ENCODE peak calls at places on chromosome 21, in six cellular contexts. C is HCT116, K is HepG2, X is SK-N-SH, J is K562, A is GM12878. S is an unnamed sample.

GRCh38 chr21:14725219-14725618 is 179.1 kb upstream of the SAMSN1 start:
- DNase-seq in C (no peak), K (no peak), X (no peak), J (no peak), A (no peak), S (no peak)

GRCh38 chr21:35475768-35476167 is 426.7 kb upstream of the RUNX1 start:
- DNase-seq in C (no peak), K (no peak), X (no peak), J (peak; percentile 62), A (no peak), S (no peak)

GRCh38 chr21:35349378-35350080 is 300.4 kb upstream of the RUNX1 start:
- DNase-seq in C (no peak), K (no peak), X (no peak), J (no peak), A (no peak), S (no peak)

GRCh38 chr21:38211321-38211720 is 45.5 kb upstream of the KCNJ15 start:
- DNase-seq in C (no peak), K (no peak), X (no peak), J (no peak), A (no peak), S (no peak)

GRCh38 chr21:38796426-38796825 is 9.3 kb upstream of the ETS2 start:
- DNase-seq in C (no peak), K (no peak), X (no peak), J (peak; percentile 62), A (no peak), S (no peak)

GRCh38 chr21:38503588-38503987 is 5.3 kb upstream of the ERG start:
- DNase-seq in C (no peak), K (no peak), X (peak; percentile 39), J (no peak), A (no peak), S (no peak)

GRCh38 chr21:45876381-45877159 is 105.0 kb upstream of the COL6A1 start:
- DNase-seq in C (no peak), K (no peak), X (peak; percentile 90), J (no peak), A (no peak), S (no peak)

GRCh38 chr21:45357436-45358260 is 47.3 kb upstream of the COL18A1 start:
- DNase-seq in C (no peak), K (no peak), X (no peak), J (no peak), A (no peak), S (no peak)

GRCh38 chr21:38897532-38898421 is 92.0 kb downstream of the ETS2 start:
- DNase-seq in C (no peak), K (no peak), X (no peak), J (no peak), A (no peak), S (no peak)

GRCh38 chr21:20729376-20729775 is 268.8 kb upstream of the NCAM2 start:
- DNase-seq in C (no peak), K (no peak), X (no peak), J (no peak), A (no peak), S (no peak)

GRCh38 chr21:16211339-16212303 is 481.8 kb downstream of the USP25 start:
- DNase-seq in C (no peak), K (no peak), X (no peak), J (no peak), A (no peak), S (no peak)

GRCh38 chr21:46643379-46644177 is 8.1 kb downstream of the PRMT2 start:
- DNase-seq in C (no peak), K (no peak), X (no peak), J (no peak), A (no peak), S (no peak)

GRCh38 chr21:37564341-37564923 is 197.9 kb downstream of the DYRK1A start:
- DNase-seq in C (peak; percentile 98), K (peak; percentile 60), X (peak; percentile 66), J (peak; percentile 93), A (peak; percentile 58), S (peak; percentile 68)

GRCh38 chr21:45639206-45640000 is 4.1 kb upstream of the PCBP3 start:
- DNase-seq in C (no peak), K (no peak), X (peak; percentile 78), J (no peak), A (no peak), S (no peak)

GRCh38 chr21:20882462-20883415 is 115.5 kb upstream of the NCAM2 start:
- DNase-seq in C (peak; percentile 8), K (no peak), X (peak; percentile 16), J (peak; percentile 56), A (no peak), S (no peak)

GRCh38 chr21:28922368-28922767 is 70.3 kb downstream of the LTN1 start:
- DNase-seq in C (no peak), K (no peak), X (no peak), J (no peak), A (no peak), S (no peak)

GRCh38 chr21:38628426-38628825 is 130.1 kb upstream of the ERG start:
- DNase-seq in C (no peak), K (peak; percentile 2), X (no peak), J (no peak), A (no peak), S (no peak)

GRCh38 chr21:15063081-15063820 is 1.5 kb downstream of the NRIP1 start:
- DNase-seq in C (no peak), K (peak; percentile 29), X (no peak), J (peak; percentile 46), A (no peak), S (no peak)

GRCh38 chr21:40404319-40404906 is 442.5 kb downstream of the DSCAM start:
- DNase-seq in C (no peak), K (no peak), X (no peak), J (no peak), A (no peak), S (no peak)

GRCh38 chr21:37074195-37074510 is 1.1 kb downstream of the TTC3 start:
- DNase-seq in C (no peak), K (no peak), X (peak; percentile 45), J (peak; percentile 63), A (no peak), S (peak; percentile 4)

GRCh38 chr21:26783801-26784200 is 61.4 kb downstream of the ADAMTS1 start:
- DNase-seq in C (no peak), K (no peak), X (no peak), J (no peak), A (no peak), S (no peak)

GRCh38 chr21:26790289-26790688 is 54.9 kb downstream of the ADAMTS1 start:
- DNase-seq in C (no peak), K (no peak), X (no peak), J (no peak), A (no peak), S (no peak)

GRCh38 chr21:26784974-26785373 is 60.2 kb downstream of the ADAMTS1 start:
- DNase-seq in C (no peak), K (no peak), X (no peak), J (no peak), A (no peak), S (no peak)

GRCh38 chr21:26788783-26789182 is 56.4 kb downstream of the ADAMTS1 start:
- DNase-seq in C (no peak), K (no peak), X (no peak), J (no peak), A (no peak), S (no peak)
- TF ChIP-seq MAX in C (no peak), K (no peak), X (no peak), J (no peak), A (no peak), S (no peak)

GRCh38 chr21:31548688-31549087 is 110.8 kb upstream of the SOD1 start:
- DNase-seq in C (no peak), K (no peak), X (no peak), J (no peak), A (no peak), S (no peak)

GRCh38 chr21:31550070-31550469 is 109.4 kb upstream of the SOD1 start:
- DNase-seq in C (no peak), K (no peak), X (no peak), J (no peak), A (no peak), S (no peak)

GRCh38 chr21:31545036-31545435 is 114.5 kb upstream of the SOD1 start:
- DNase-seq in C (no peak), K (no peak), X (no peak), J (no peak), A (no peak), S (no peak)

GRCh38 chr21:31543191-31543590 is 116.3 kb upstream of the SOD1 start:
- DNase-seq in C (no peak), K (no peak), X (no peak), J (no peak), A (no peak), S (no peak)

DNA sequence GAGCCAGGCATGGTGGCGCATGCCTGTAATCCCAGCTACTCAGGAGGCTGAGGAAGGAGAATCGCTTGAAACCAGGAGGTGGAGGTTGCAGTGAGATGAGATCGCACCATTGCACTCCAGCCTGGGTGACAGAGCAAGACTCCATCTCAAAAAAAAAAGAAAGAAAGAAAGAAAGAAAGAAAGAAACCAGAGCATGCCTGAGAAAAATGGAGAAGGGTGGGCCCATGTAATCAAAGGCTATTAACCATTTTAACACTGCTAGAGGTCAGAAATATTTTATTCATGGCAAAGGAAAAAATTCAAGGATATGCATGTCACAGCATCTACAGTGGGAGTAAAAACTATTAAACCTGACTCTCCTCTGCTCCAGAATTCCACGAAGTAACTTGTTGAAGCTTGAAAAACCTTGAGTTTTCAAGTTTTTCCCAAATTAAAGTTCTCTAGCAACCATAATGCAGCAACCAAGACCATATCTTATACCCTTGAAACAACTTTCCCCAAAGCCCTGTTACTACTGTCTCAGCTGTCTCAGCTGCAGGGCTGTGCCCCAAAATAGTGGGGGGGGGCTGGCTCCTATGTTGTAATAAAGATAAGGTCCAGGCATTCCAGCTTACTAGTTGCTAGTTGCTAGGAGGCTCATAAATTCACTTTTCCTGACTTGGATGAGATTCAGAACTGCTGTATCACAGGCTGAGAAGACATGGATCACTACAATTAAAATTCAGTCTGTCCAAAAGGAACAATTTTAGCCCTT is 112.9 kb upstream of the SOD1 start:
- DNase-seq in C (no peak), K (no peak), X (no peak), J (no peak), A (no peak), S (no peak)
- TF ChIP-seq REST in C (no peak), K (no peak), X (no peak), J (no peak), A (no peak), S (no peak)

GRCh38 chr21:33977721-33978369 is 62.2 kb upstream of the ATP5PO start:
- DNase-seq in C (no peak), K (no peak), X (no peak), J (no peak), A (no peak), S (no peak)

GRCh38 chr21:33976082-33976979 is 60.7 kb upstream of the ATP5PO start:
- DNase-seq in C (no peak), K (peak; percentile 65), X (no peak), J (peak; percentile 87), A (peak; percentile 90), S (peak; percentile 15)

GRCh38 chr21:33976980-33977720 is 61.5 kb upstream of the ATP5PO start:
- DNase-seq in C (no peak), K (peak; percentile 8), X (no peak), J (no peak), A (no peak), S (no peak)

GRCh38 chr21:33974513-33975468 is 59.2 kb upstream of the ATP5PO start:
- DNase-seq in C (no peak), K (no peak), X (no peak), J (no peak), A (no peak), S (no peak)

GRCh38 chr21:33975548-33976081 is 60.0 kb upstream of the ATP5PO start:
- DNase-seq in C (no peak), K (no peak), X (no peak), J (peak; percentile 71), A (peak; percentile 98), S (peak; percentile 6)
- TF ChIP-seq MAX in C (no peak), K (no peak), X (peak; percentile 13), J (peak; percentile 36), A (peak; percentile 70), S (no peak)

GRCh38 chr21:25179116-25179515 is 428.2 kb downstream of the MRPL39 start:
- DNase-seq in C (no peak), K (no peak), X (no peak), J (no peak), A (no peak), S (no peak)
- TF ChIP-seq REST in C (no peak), K (no peak), X (no peak), J (no peak), A (no peak), S (no peak)